ENCODE peak calls at places on chromosomes 4 and X, in four cellular contexts. F is A549, G is tibial nerve, M is ovary. N is an unnamed sample.
A peak's percentile ranks its signal among the peaks of the same experiment; 100 is the strongest.

GRCh38 chrX:122583526-122583925 is 600.6 kb upstream of the GRIA3 start:
- DNase-seq in F (no peak), G (no peak), M (no peak), N (no peak)

GRCh38 chrX:68832101-68832416 is 3.2 kb downstream of the EFNB1 start:
- DNase-seq in F (no peak), G (no peak), M (peak; percentile 61), N (peak; percentile 31)

GRCh38 chr4:139540161-139540560 is 15.9 kb downstream of the SETD7 start:
- DNase-seq in M (no peak), F (no peak), G (no peak), N (no peak)

GRCh38 chr4:71974681-71975080 is 57.1 kb upstream of the NPFFR2 start:
- DNase-seq in F (no peak), M (no peak), G (no peak), N (no peak)

GRCh38 chrX:85223359-85223758 is 20.2 kb downstream of the SATL1 start:
- DNase-seq in G (no peak), M (no peak), F (no peak), N (no peak)

GRCh38 chrX:106898462-106898861 is 4.7 kb downstream of the RIPPLY1 start:
- DNase-seq in G (no peak), F (peak; percentile 42), M (no peak), N (no peak)

GRCh38 chr4:46506876-46507275 is 116.9 kb upstream of the GABRA2 start:
- DNase-seq in G (no peak), F (no peak), M (no peak), N (no peak)

GRCh38 chrX:40998123-40998522 is 87.1 kb upstream of the USP9X start:
- DNase-seq in M (no peak), F (no peak), G (no peak), N (no peak)

GRCh38 chr4:38904090-38904666 is 36.6 kb downstream of the FAM114A1 start:
- DNase-seq in G (no peak), F (no peak), M (no peak), N (no peak)

GRCh38 chrX:137930562-137930961 is 364.6 kb downstream of the ZIC3 start:
- DNase-seq in G (no peak), M (no peak), F (no peak), N (no peak)

GRCh38 chrX:39764441-39764914 is 333.3 kb downstream of the BCOR start:
- DNase-seq in M (no peak), G (no peak), F (no peak), N (no peak)

GRCh38 chr4:89619230-89619962 is 217.6 kb downstream of the SNCA start:
- DNase-seq in M (no peak), G (no peak), F (no peak), N (no peak)

GRCh38 chr4:80237992-80238391 is 28.5 kb upstream of the FGF5 start:
- DNase-seq in M (no peak), G (no peak), F (no peak), N (no peak)

GRCh38 chr4:128247906-128248305 is 39.7 kb downstream of the PGRMC2 start:
- DNase-seq in F (no peak), M (no peak), G (no peak), N (no peak)

GRCh38 chr4:182555997-182556418 is 312.8 kb downstream of the TENM3 start:
- DNase-seq in M (no peak), F (no peak), G (no peak), N (no peak)

GRCh38 chrX:79138658-79139241 is 5.7 kb upstream of the GPR174 start:
- DNase-seq in F (no peak), M (no peak), G (no peak), N (no peak)

GRCh38 chrX:21373001-21373400 is 1.2 kb upstream of the CNKSR2 start:
- DNase-seq in F (no peak), M (no peak), G (no peak), N (no peak)

GRCh38 chrX:119734897-119735339 is 23.5 kb upstream of the SOWAHD start:
- DNase-seq in G (no peak), M (peak; percentile 38), F (no peak), N (no peak)

GRCh38 chrX:32421266-32421665 is 790.1 kb downstream of the DMD start:
- DNase-seq in F (no peak), G (no peak), M (no peak), N (no peak)

GRCh38 chr4:7637971-7638370 is 203.2 kb upstream of the PSAPL1 start:
- DNase-seq in F (no peak), M (no peak), G (no peak), N (no peak)

GRCh38 chr4:8615366-8615765 is 22.8 kb downstream of the CPZ start:
- DNase-seq in F (no peak), M (peak; percentile 28), G (no peak), N (no peak)

GRCh38 chrX:47558436-47558835 is 2.6 kb upstream of the ARAF start:
- DNase-seq in F (no peak), M (no peak), G (no peak), N (no peak)

GRCh38 chrX:88604433-88605221 is 142.4 kb upstream of the CPXCR1 start:
- DNase-seq in G (no peak), M (no peak), F (no peak), N (no peak)

GRCh38 chr4:26050212-26050643 is 136.2 kb downstream of the SMIM20 start:
- DNase-seq in M (no peak), G (peak; percentile 18), F (no peak), N (peak; percentile 53)

GRCh38 chr4:27010334-27010940 is 149.8 kb downstream of the STIM2 start:
- DNase-seq in M (peak; percentile 67), G (peak; percentile 35), F (peak; percentile 10), N (peak; percentile 16)

GRCh38 chr4:15656038-15656470 is 897 bp upstream of the FBXL5 start:
- DNase-seq in F (no peak), G (no peak), M (no peak), N (no peak)

GRCh38 chrX:150757371-150757770 is 64.2 kb downstream of the MTMR1 start:
- DNase-seq in M (no peak), G (no peak), F (no peak), N (no peak)

GRCh38 chr4:73098713-73099112 is 29.2 kb upstream of the COX18 start:
- DNase-seq in M (no peak), F (no peak), G (no peak), N (no peak)

GRCh38 chr4:73104695-73105094 is 35.2 kb upstream of the COX18 start:
- DNase-seq in M (no peak), G (no peak), F (no peak), N (no peak)

GRCh38 chr4:73103799-73104503 is 34.4 kb upstream of the COX18 start:
- DNase-seq in F (no peak), M (no peak), G (no peak), N (no peak)

GRCh38 chr4:73099143-73099542 is 29.6 kb upstream of the COX18 start:
- DNase-seq in G (no peak), F (no peak), M (no peak), N (no peak)
- TF ChIP-seq POLR2A in G (no peak), F (no peak), M (no peak), N (no peak)

GRCh38 chrX:104270212-104270611 is 15.5 kb upstream of the ESX1 start:
- DNase-seq in F (no peak), G (no peak), M (no peak), N (no peak)
- H3K4me3 ChIP-seq in F (no peak overlapping the region), G (no peak overlapping the region), M (no peak overlapping the region), N (no peak overlapping the region)

GRCh38 chr4:100799767-100800539 is 282.1 kb upstream of the EMCN start:
- DNase-seq in M (no peak), G (no peak), F (no peak), N (no peak)

GRCh38 chr4:100797356-100797755 is 279.5 kb upstream of the EMCN start:
- DNase-seq in M (no peak), G (no peak), F (no peak), N (no peak)

GRCh38 chr4:100797791-100798190 is 280.0 kb upstream of the EMCN start:
- DNase-seq in G (no peak), M (no peak), F (no peak), N (no peak)

GRCh38 chr4:100795581-100795980 is 277.8 kb upstream of the EMCN start:
- DNase-seq in M (no peak), F (no peak), G (no peak), N (no peak)

GRCh38 chr4:100796333-100796732 is 278.5 kb upstream of the EMCN start:
- DNase-seq in G (no peak), M (no peak), F (no peak), N (no peak)
- TF ChIP-seq POLR2A in G (no peak), M (no peak), F (no peak), N (no peak)

DNA sequence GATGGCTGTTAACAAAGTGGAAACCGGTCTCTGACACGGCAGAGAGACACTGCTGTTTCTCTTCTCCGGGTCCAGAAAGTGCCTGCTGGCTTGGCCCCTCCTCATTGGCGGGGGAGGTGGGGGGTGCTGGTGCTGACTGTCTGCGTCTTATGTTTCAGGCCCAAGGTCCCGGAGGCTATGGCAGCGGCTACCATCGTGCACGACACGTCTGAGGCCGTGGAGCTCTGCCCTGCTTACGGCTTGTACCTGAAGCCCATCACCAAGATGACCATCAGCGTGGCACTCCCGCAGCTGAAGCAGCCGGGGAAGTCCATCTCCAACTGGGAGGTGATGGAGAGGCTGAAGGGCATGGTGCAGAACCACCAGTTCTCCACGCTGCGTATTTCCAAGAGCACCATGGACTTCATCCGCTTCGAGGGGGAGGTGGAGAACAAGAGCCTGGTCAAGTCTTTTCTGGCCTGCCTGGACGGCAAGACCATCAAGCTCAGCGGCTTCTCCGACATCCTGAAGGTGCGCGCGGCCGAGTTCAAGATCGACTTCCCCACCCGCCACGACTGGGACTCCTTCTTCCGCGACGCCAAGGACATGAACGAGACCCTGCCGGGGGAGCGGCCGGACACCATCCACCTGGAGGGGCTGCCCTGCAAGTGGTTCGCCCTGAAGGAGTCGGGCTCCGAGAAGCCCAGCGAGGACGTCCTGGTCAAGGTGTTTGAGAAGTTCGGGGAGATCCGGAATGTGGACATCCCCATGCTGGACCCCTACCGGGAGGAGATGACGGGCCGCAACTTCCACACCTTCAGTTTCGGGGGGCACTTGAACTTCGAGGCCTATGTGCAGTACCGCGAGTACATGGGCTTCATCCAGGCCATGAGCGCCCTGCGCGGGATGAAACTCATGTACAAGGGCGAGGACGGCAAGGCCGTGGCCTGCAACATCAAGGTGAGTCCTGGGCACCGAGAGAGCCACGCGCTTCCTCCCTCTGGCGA is 2.2 kb downstream of the AKAP17A start:
- DNase-seq in M (peak; percentile 66), G (no peak), F (no peak), N (no peak)
- H3K4me3 ChIP-seq in M (peak overlapping the region; percentile 72), G (peak overlapping the region; percentile 59), F (peak overlapping the region; percentile 99), N (no peak overlapping the region)